ENCODE peak calls at places on chromosomes 5 and 9, in seven cellular contexts. M is COLO829, D is NCI-H2171 treated with DMSO at 0.1 percent for 48 hours, Z is foreskin fibroblast, S is SW 1271, Y is T-cell, C is Karpas-422. P is an unnamed sample.

GRCh38 chr5:67248703-67249589 is 52.3 kb upstream of the CD180 start:
- DNase-seq in M (no peak), D (no peak), Z (peak; percentile 30), S (no peak), Y (no peak), C (no peak), P (no peak)

GRCh38 chr5:135308245-135308644 is 90.8 kb downstream of the MACROH2A1 start:
- DNase-seq in M (no peak), D (no peak), Z (peak; percentile 56), S (no peak), Y (no peak), C (no peak), P (no peak)

GRCh38 chr9:116726606-116727005 is 39.5 kb downstream of the TRIM32 start:
- DNase-seq in M (no peak), D (no peak), Z (no peak), S (no peak), Y (no peak), C (no peak), P (no peak)

GRCh38 chr9:120182011-120182410 is 398.0 kb downstream of the CDK5RAP2 start:
- DNase-seq in M (no peak), D (no peak), Z (no peak), S (no peak), Y (no peak), C (no peak), P (no peak)

GRCh38 chr9:34709196-34709978 is 549 bp downstream of the CCL21 start:
- DNase-seq in M (no peak), D (no peak), Z (no peak), S (no peak), Y (no peak), C (no peak), P (no peak)

GRCh38 chr5:176596689-176597416 is 13.1 kb downstream of the GPRIN1 start:
- DNase-seq in M (no peak), D (no peak), Z (peak; percentile 68), S (no peak), Y (peak; percentile 57), C (no peak), P (no peak)

GRCh38 chr9:228929-229695 is 14.4 kb downstream of the DOCK8 start:
- DNase-seq in M (no peak), D (no peak), Z (no peak), S (no peak), Y (no peak), C (no peak), P (no peak)

GRCh38 chr5:56757077-56757476 is 58.3 kb upstream of the MAP3K1 start:
- DNase-seq in M (peak; percentile 5), D (no peak), Z (peak; percentile 72), S (no peak), Y (no peak), C (no peak), P (no peak)

GRCh38 chr5:34491251-34491620 is 164.9 kb upstream of the RAI14 start:
- DNase-seq in M (no peak), D (peak; percentile 12), Z (peak; percentile 80), S (no peak), Y (no peak), C (no peak), P (no peak)

GRCh38 chr5:107817951-107818350 is 147.2 kb upstream of the EFNA5 start:
- DNase-seq in M (no peak), D (peak; percentile 15), Z (no peak), S (no peak), Y (no peak), C (no peak), P (no peak)

GRCh38 chr5:82072138-82072537 is 100.3 kb downstream of the ATG10 start:
- DNase-seq in M (no peak), D (no peak), Z (no peak), S (no peak), Y (no peak), C (no peak), P (no peak)

GRCh38 chr9:115845648-115846312 is 307.8 kb upstream of the PAPPA start:
- DNase-seq in M (no peak), D (no peak), Z (peak; percentile 83), S (no peak), Y (no peak), C (no peak), P (peak; percentile 45)

GRCh38 chr5:7638456-7638855 is 212.5 kb downstream of the CFAP90 start:
- DNase-seq in M (no peak), D (no peak), Z (no peak), S (no peak), Y (no peak), C (no peak), P (peak; percentile 3)

GRCh38 chr9:88390371-88390990 is 2.2 kb downstream of the SPIN1 start:
- DNase-seq in M (no peak), D (no peak), Z (peak; percentile 32), S (no peak), Y (no peak), C (no peak), P (no peak)

GRCh38 chr5:32520326-32520725 is 65.0 kb upstream of the SUB1 start:
- DNase-seq in M (no peak), D (no peak), Z (no peak), S (no peak), Y (no peak), C (no peak), P (no peak)

GRCh38 chr5:109410389-109411174 is 808 bp upstream of the PJA2 start:
- DNase-seq in M (no peak), D (peak; percentile 23), Z (peak; percentile 94), S (peak; percentile 96), Y (peak; percentile 38), C (peak; percentile 76), P (peak; percentile 27)

GRCh38 chr5:13408616-13409015 is 535.9 kb downstream of the DNAH5 start:
- DNase-seq in M (no peak), D (no peak), Z (no peak), S (no peak), Y (no peak), C (no peak), P (no peak)

P was measured in H54.